ENCODE peak calls at places on chromosomes 7 and 10, in four cellular contexts. U, P, M and H are unnamed samples.

GRCh38 chr7:133863362-133864061 is 263.6 kb upstream of the LRGUK start:
- DNase-seq in M (peak; percentile 75), U (no peak), P (no peak), H (no peak)

GRCh38 chr10:33643042-33643441 is 308.6 kb upstream of the NRP1 start:
- DNase-seq in U (no peak), P (no peak), M (no peak), H (no peak)

GRCh38 chr7:44990520-44991023 is 9.4 kb upstream of the CCM2 start:
- DNase-seq in U (no peak), M (no peak), P (no peak), H (no peak)

GRCh38 chr10:47039558-47039905 is 128.3 kb downstream of the PTPN20 start:
- DNase-seq in M (no peak), P (no peak), U (no peak), H (no peak)

GRCh38 chr7:22856437-22856836 is 33.8 kb upstream of the TOMM7 start:
- DNase-seq in P (no peak), M (no peak), U (no peak), H (no peak)

GRCh38 chr7:36601596-36601995 is 122.7 kb downstream of the AOAH start:
- DNase-seq in U (no peak), P (no peak), M (no peak), H (no peak)

GRCh38 chr7:4738711-4739527 is 36.5 kb upstream of the AP5Z1 start:
- DNase-seq in P (peak; percentile 87), M (peak; percentile 77), U (peak; percentile 73), H (peak; percentile 92)

GRCh38 chr10:101221479-101222246 is 7.6 kb downstream of the LBX1 start:
- DNase-seq in M (no peak), P (peak; percentile 25), U (no peak), H (no peak)

GRCh38 chr7:30511494-30511893 is 6.9 kb upstream of the GGCT start:
- DNase-seq in M (no peak), U (no peak), P (peak; percentile 42), H (no peak)

GRCh38 chr7:1403844-1404404 is 55.3 kb downstream of the MICALL2 start:
- DNase-seq in U (no peak), M (no peak), P (peak; percentile 77), H (no peak)

GRCh38 chr10:44193156-44193555 is 191.7 kb downstream of the CXCL12 start:
- DNase-seq in P (no peak), U (no peak), M (no peak), H (no peak)

GRCh38 chr10:21318768-21319167 is 206.7 kb downstream of the SKIDA1 start:
- DNase-seq in M (no peak), U (no peak), P (peak; percentile 54), H (no peak)

GRCh38 chr10:119829429-119829828 is 43.2 kb downstream of the MCMBP start:
- DNase-seq in P (no peak), M (no peak), U (no peak), H (no peak)

GRCh38 chr10:4944751-4945280 is 18.4 kb upstream of the AKR1C1 start:
- DNase-seq in P (no peak), U (no peak), M (no peak), H (no peak)

GRCh38 chr7:39073432-39073831 is 95.7 kb downstream of the POU6F2 start:
- DNase-seq in U (no peak), M (no peak), P (no peak), H (no peak)

GRCh38 chr10:48343106-48343505 is 36.6 kb downstream of the MAPK8 start:
- DNase-seq in P (no peak), M (no peak), U (no peak), H (no peak)

GRCh38 chr10:11176746-11177145 is 159.1 kb downstream of the CELF2 start:
- DNase-seq in U (no peak), P (no peak), M (no peak), H (no peak)

GRCh38 chr7:66202380-66202779 is 2.8 kb upstream of the TPST1 start:
- DNase-seq in P (no peak), M (no peak), U (no peak), H (no peak)

GRCh38 chr7:108358553-108358952 is 97.7 kb downstream of the NRCAM start:
- DNase-seq in P (peak; percentile 47), U (no peak), M (peak; percentile 98), H (no peak)

GRCh38 chr7:94696981-94697670 is 41.2 kb upstream of the SGCE start:
- DNase-seq in U (peak; percentile 61), M (peak; percentile 76), P (no peak), H (no peak)
- TF ChIP-seq ELF1 in U (no peak), M (no peak), P (no peak), H (no peak)

GRCh38 chr10:91090761-91091529 is 129.5 kb upstream of the PCGF5 start:
- DNase-seq in U (no peak), M (peak; percentile 23), P (peak; percentile 33), H (no peak)
- TF ChIP-seq ELF1 in U (no peak), M (no peak), P (no peak), H (no peak)

DNA sequence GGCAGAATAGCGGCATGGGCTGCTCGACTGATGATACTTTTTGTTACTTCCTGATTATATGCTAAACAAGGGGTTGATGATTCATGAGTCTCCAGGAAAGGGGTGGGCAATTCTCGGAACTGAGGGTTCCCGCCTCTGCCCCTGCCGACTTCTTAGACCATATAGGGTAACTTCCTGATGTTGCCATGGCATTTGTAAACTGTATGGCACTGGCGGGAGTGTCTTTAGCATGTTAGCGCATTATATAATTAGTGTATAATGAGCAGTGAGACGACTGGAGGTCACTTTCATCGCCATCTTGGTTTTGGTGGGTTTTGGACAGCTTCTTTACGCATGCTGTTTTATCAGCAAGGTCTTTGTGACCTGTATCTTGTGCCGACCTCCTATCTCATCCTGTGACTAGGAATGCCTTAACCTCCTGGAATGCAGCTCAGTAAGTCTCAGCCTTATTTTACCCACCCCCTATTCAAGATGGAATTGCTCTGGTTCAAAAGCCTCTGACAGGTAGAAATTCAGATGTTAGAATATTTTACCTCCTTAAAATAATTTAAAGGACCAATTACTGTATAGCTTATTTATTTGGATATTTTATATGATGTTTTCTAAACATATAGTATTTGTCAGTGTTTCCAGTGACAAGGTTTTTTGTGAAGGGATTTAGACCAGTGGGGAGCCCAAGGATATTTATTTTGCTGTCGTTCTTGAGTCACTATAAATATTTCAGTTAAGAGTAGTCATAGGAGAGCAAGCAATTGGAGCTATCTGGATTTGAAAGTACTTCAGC is 90.1 kb upstream of the PIK3CG start:
- DNase-seq in M (no peak), U (peak; percentile 84), P (no peak), H (peak; percentile 76)
- TF ChIP-seq ELF1 in M (no peak), U (no peak), P (no peak), H (peak; percentile 97)

GRCh38 chr10:17229717-17229966 is 1.6 kb downstream of the VIM start:
- DNase-seq in P (no peak), U (no peak), M (no peak), H (no peak)

GRCh38 chr10:17229967-17230682 is 2.1 kb downstream of the VIM start:
- DNase-seq in M (no peak), U (peak; percentile 89), P (peak; percentile 67), H (peak; percentile 87)

GRCh38 chr10:17227367-17228080 is 517 bp upstream of the VIM start:
- DNase-seq in U (no peak), M (no peak), P (peak; percentile 50), H (no peak)

GRCh38 chr10:17228081-17229015 is at the start of gene VIM:
- DNase-seq in U (peak; percentile 84), M (no peak), P (peak; percentile 66), H (peak; percentile 83)

DNA sequence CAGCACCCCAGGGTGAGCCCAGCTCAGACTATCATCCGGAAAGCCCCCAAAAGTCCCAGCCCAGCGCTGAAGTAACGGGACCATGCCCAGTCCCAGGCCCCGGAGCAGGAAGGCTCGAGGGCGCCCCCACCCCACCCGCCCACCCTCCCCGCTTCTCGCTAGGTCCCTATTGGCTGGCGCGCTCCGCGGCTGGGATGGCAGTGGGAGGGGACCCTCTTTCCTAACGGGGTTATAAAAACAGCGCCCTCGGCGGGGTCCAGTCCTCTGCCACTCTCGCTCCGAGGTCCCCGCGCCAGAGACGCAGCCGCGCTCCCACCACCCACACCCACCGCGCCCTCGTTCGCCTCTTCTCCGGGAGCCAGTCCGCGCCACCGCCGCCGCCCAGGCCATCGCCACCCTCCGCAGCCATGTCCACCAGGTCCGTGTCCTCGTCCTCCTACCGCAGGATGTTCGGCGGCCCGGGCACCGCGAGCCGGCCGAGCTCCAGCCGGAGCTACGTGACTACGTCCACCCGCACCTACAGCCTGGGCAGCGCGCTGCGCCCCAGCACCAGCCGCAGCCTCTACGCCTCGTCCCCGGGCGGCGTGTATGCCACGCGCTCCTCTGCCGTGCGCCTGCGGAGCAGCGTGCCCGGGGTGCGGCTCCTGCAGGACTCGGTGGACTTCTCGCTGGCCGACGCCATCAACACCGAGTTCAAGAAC is 1.1 kb downstream of the VIM start:
- DNase-seq in M (no peak), U (no peak), P (peak; percentile 85), H (peak; percentile 65)
- TF ChIP-seq ELF1 in M (no peak), U (no peak), P (no peak), H (no peak)

GRCh38 chr7:95367606-95368005 is 28.6 kb downstream of the PON3 start:
- DNase-seq in M (no peak), P (no peak), U (no peak), H (no peak)
- TF ChIP-seq ELF1 in M (no peak), P (no peak), U (no peak), H (no peak)

GRCh38 chr7:105625986-105626385 is 44.7 kb upstream of the EFCAB10 start:
- DNase-seq in M (no peak), U (no peak), P (no peak), H (no peak)
- TF ChIP-seq ELF1 in M (no peak), U (no peak), P (no peak), H (no peak)

DNA sequence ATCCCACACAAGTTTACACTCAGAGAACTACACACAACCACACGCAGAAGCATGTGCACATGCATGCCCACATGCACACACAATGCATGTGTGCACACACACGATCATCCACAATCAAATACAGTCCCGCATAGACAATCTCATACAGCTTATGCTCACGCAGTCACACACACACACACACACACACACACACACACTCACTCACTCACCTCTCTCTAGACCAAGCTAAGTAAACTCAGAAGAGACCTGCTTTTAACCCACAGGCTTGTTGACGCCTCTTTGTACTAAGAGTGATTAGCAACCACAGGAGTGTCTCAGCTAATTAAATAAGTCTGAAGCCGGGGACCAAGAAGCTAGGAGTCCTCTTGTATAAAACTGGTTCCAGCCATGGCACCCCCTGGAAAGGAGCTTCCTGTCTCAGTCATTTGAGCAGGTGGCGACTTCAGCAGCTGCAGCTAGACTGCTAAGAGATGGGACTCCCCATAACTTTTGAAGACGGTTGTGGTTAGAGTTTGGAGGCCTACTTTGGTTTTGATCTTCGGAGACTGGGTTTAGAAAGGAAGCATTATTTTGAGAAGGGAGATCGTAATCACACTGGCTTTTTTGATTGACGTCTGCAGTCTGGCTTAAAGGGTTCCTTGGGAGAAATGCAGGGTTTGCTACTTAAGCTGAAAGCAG is 82.3 kb upstream of the ADRB1 start:
- DNase-seq in M (no peak), U (no peak), P (no peak), H (no peak)
- TF ChIP-seq ELF1 in M (no peak), U (no peak), P (no peak), H (no peak)

DNA sequence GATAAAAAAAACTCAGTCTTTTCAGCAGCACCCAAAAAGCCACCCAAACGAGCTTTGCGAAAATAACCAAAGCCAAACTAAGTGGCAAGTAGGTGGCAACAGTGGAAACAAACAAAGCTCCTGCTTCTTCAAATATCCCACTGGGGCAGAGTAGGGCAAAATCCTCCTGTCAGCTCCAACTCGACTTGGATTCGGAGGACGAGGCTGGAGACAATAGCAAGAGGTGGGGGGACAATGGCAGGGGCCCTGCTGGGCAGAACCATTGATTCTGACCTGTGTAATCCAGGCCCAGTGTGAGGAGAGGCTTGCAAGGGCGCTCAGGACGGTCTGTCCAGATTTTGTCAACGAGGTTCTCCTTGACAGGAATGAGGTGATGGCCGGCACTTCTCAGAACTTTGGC is 35.5 kb downstream of the XPNPEP1 start:
- DNase-seq in U (no peak), M (no peak), P (no peak), H (no peak)
- TF ChIP-seq ELF1 in U (no peak), M (no peak), P (no peak), H (no peak)

GRCh38 chr10:30284860-30285594 is 64.1 kb downstream of the MTPAP start:
- DNase-seq in M (no peak), P (peak; percentile 7), U (no peak), H (no peak)
- TF ChIP-seq ELF1 in M (no peak), P (no peak), U (no peak), H (no peak)